ENCODE peak calls at places on chromosomes 2 and 18, in four cellular contexts. D is IMR-90, R is heart right ventricle, A is psoas muscle. P is an unnamed sample. For H3K36me3, the result is how much of the 10 kb centered on the place peaks cover.

GRCh38 chr18:25136416-25137132 is 215.4 kb downstream of the ZNF521 start:
- DNase-seq in R (peak), D (no peak), A (no peak), P (no peak)

GRCh38 chr18:48904086-48904485 is 46.7 kb downstream of the SMAD7 start:
- DNase-seq in R (no peak), A (no peak), D (peak), P (no peak)

GRCh38 chr2:217392930-217393584 is 533.2 kb upstream of the TNP1 start:
- DNase-seq in A (no peak), D (peak), R (no peak), P (no peak)

GRCh38 chr2:111634050-111634784 is 249.8 kb downstream of the ANAPC1 start:
- DNase-seq in R (no peak), A (no peak), D (peak), P (no peak)

GRCh38 chr2:120330946-120331822 is 14.8 kb upstream of the INHBB start:
- DNase-seq in A (peak), D (no peak), R (no peak), P (no peak)

GRCh38 chr18:11324510-11324909 is 175.1 kb upstream of the PIEZO2 start:
- DNase-seq in A (no peak), D (peak), R (no peak), P (no peak)

GRCh38 chr2:115115135-115115534 is 672.7 kb downstream of the DPP10 start:
- DNase-seq in A (no peak), D (no peak), R (no peak), P (no peak)

GRCh38 chr2:134206029-134206428 is 47.8 kb upstream of the MGAT5 start:
- DNase-seq in D (no peak), A (no peak), R (no peak), P (no peak)

GRCh38 chr2:54599326-54599710 is 124.1 kb upstream of the EML6 start:
- DNase-seq in A (no peak), R (no peak), D (no peak), P (no peak)

GRCh38 chr2:179172894-179173293 is 91.7 kb downstream of the SESTD1 start:
- DNase-seq in A (no peak), D (no peak), R (no peak), P (no peak)

GRCh38 chr2:47808614-47809013 is 25.7 kb downstream of the MSH6 start:
- DNase-seq in R (no peak), D (no peak), A (no peak), P (no peak)

GRCh38 chr2:47811668-47812067 is 28.7 kb downstream of the MSH6 start:
- DNase-seq in D (no peak), R (no peak), A (no peak), P (no peak)

GRCh38 chr2:47810850-47811249 is 27.9 kb downstream of the MSH6 start:
- DNase-seq in A (no peak), D (no peak), R (no peak), P (no peak)

GRCh38 chr2:47805850-47806249 is 22.9 kb downstream of the MSH6 start:
- DNase-seq in R (no peak), D (no peak), A (no peak), P (no peak)

GRCh38 chr2:47809903-47810302 is 27.0 kb downstream of the MSH6 start:
- DNase-seq in A (no peak), D (no peak), R (no peak), P (no peak)
- H3K36me3 ChIP-seq in A (half or more), D (under half), R (half or more), P (under half)

GRCh38 chr2:175180701-175181103 is 808 bp downstream of the ATP5MC3 start:
- DNase-seq in R (peak), D (peak), A (peak), P (peak)

GRCh38 chr2:175170679-175171304 is 2.8 kb upstream of the ATF2 start:
- DNase-seq in D (no peak), A (no peak), R (no peak), P (no peak)

GRCh38 chr2:175175320-175175719 is 6.2 kb downstream of the ATP5MC3 start:
- DNase-seq in A (no peak), R (no peak), D (no peak), P (no peak)

GRCh38 chr2:175176624-175177023 is 4.9 kb downstream of the ATP5MC3 start:
- DNase-seq in A (no peak), R (no peak), D (no peak), P (no peak)

GRCh38 chr2:175175896-175176295 is 5.6 kb downstream of the ATP5MC3 start:
- DNase-seq in D (peak), A (no peak), R (no peak), P (no peak)
- H3K36me3 ChIP-seq in D (under half), A (half or more), R (half or more), P (under half)

DNA sequence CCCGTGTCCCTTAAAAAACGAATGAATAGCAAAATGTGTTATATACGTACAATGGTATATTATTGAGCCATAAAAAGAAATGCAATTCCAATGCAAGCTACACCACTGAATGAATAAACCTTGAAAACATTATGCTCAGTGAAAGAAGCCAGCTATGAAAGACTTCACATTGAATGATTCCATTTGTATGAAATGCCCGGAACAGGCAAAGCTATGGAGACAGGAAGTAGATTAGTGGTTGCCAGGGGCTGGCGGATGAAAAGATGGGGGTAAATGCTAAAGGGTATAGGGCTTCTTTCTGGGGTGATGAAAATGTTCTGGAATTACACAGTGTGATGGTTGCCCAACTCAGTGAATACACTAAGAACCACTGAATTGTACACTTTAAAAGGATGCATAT is 113.3 kb downstream of the NOL10 start:
- DNase-seq in R (no peak), D (no peak), A (no peak), P (no peak)
- H3K36me3 ChIP-seq in R (half or more), D (under half), A (half or more), P (under half)

DNA sequence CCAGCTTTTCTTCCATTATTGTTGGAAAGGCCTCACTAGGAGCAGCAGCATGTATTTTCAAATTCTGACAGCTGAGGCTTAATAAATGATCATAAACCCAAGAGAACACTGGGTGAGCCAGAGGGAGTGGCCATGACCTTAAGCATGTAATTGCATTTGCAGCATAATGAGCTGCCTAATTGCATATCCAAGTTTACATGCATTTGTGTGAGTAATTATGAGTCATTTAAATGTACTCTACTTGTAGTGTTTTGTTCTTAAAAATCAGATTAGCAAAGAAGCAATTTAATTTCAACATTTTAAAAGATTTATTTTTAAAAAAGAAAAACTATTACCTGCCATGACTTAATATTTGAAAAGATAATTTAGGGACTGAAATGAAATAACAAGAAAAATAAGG is 74.8 kb downstream of the NOL10 start:
- DNase-seq in D (peak), A (no peak), R (no peak), P (no peak)
- H3K36me3 ChIP-seq in D (under half), A (under half), R (under half), P (under half)

GRCh38 chr2:182937864-182938263 is 71.4 kb upstream of the FRZB start:
- DNase-seq in R (no peak), D (no peak), A (no peak), P (no peak)

GRCh38 chr2:182929972-182930371 is 63.5 kb upstream of the FRZB start:
- DNase-seq in R (no peak), D (no peak), A (no peak), P (no peak)

GRCh38 chr2:182933629-182934028 is 67.2 kb upstream of the FRZB start:
- DNase-seq in D (no peak), R (no peak), A (no peak), P (no peak)
- H3K36me3 ChIP-seq in D (under half), R (half or more), A (half or more), P (under half)

DNA sequence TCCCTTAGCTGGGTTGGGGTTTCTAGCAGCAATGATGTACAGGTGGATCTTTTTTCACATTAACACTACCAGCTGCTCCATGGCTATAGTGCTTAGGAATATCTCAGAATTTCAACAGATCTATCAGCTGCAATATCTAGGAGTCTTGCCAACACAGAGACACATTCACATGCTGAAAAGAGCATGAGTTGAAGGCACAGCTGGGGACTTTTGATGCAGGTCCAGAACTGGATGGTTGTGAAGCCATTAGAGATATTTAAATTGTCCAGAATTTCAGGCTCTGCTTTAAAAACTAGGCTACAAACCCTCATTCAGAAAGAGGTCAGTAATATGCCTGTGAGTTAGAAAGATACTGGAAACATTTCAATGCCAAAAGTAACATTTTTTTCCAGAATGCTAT is 122.2 kb upstream of the CCDC195 start:
- DNase-seq in R (no peak), D (peak), A (no peak), P (no peak)
- H3K36me3 ChIP-seq in R (under half), D (under half), A (under half), P (under half)

GRCh38 chr2:230234845-230235244 is 9.3 kb downstream of the SP140 start:
- DNase-seq in A (no peak), D (peak), R (no peak), P (no peak)
- H3K36me3 ChIP-seq in A (under half), D (under half), R (under half), P (under half)

DNA sequence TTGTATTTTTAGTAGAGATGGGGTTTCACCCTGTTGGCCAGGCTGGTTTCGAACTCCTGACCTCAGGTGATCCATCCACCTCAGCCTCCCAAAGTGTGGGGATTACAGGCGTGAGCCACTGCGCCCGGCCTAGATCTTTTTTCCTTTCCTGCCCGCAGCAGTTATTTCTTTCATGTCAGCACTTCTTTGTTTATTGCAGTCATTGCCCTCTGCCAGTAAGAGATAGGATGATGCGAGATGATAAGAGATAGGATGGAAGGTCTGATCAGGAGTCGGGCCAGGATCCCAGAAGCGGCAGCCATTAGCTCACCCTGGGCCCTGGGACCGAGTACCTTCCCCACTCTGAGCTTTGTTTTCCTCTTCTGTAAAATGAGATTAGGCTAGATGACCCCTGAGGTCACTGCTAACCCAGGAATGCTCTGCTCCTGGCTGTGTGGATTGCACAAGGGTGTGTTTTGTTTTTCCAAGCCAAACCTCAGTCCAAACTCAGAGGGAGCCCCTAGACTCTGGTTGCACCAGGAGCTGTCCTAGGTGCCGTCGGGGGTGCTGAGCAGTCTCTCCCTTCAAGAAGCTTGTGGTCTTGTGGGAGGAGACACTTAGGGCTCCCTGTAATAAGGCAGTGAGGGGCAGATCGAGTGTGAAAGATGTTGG is 63.3 kb downstream of the LPIN1 start:
- DNase-seq in A (no peak), R (no peak), D (no peak), P (no peak)
- H3K36me3 ChIP-seq in A (half or more), R (under half), D (under half), P (half or more)

GRCh38 chr2:99420751-99421299 is 69.0 kb downstream of the REV1 start:
- DNase-seq in D (peak), R (no peak), A (no peak), P (no peak)

GRCh38 chr2:99422599-99422998 is 67.2 kb downstream of the REV1 start:
- DNase-seq in D (no peak), A (no peak), R (no peak), P (no peak)

GRCh38 chr2:99425022-99425421 is 64.8 kb downstream of the REV1 start:
- DNase-seq in D (peak), R (no peak), A (no peak), P (no peak)

GRCh38 chr2:99421469-99421868 is 68.3 kb downstream of the REV1 start:
- DNase-seq in A (no peak), D (peak), R (no peak), P (no peak)

GRCh38 chr2:99424391-99424790 is 65.4 kb downstream of the REV1 start:
- DNase-seq in A (no peak), D (no peak), R (no peak), P (no peak)
- H3K36me3 ChIP-seq in A (half or more), D (under half), R (half or more), P (under half)